ENCODE peak calls at places on chromosomes 6 and 20, in seven cellular contexts. T, Q, Y, P, A, V and Z are unnamed samples.

GRCh38 chr6:39226606-39227300 is 2.5 kb downstream of the KCNK5 start:
- DNase-seq in Y (no peak), T (no peak), V (no peak), A (no peak), P (no peak), Q (no peak), Z (no peak)

GRCh38 chr6:157314705-157315321 is 8.5 kb downstream of the TMEM242 start:
- DNase-seq in T (no peak), V (peak; percentile 65), P (no peak), Q (peak; percentile 42), Y (peak; percentile 72), A (peak; percentile 68), Z (peak; percentile 71)

GRCh38 chr6:3911614-3912336 is 62.6 kb downstream of the FAM50B start:
- DNase-seq in T (no peak), V (peak; percentile 93), Q (peak; percentile 83), A (peak; percentile 21), Y (no peak), P (peak; percentile 84), Z (no peak)

GRCh38 chr20:21100590-21101452 is 5.3 kb downstream of the LINC00237 start:
- DNase-seq in A (peak; percentile 25), Y (peak; percentile 91), T (peak; percentile 55), Q (no peak), P (no peak), V (no peak), Z (no peak)

GRCh38 chr6:164010446-164011071 is 596.0 kb downstream of the QKI start:
- DNase-seq in P (no peak), Y (peak; percentile 26), T (no peak), A (no peak), Q (no peak), V (no peak), Z (no peak)

GRCh38 chr20:6489361-6490154 is 277.9 kb upstream of the BMP2 start:
- DNase-seq in Q (no peak), V (no peak), T (no peak), A (no peak), Y (no peak), P (no peak), Z (no peak)

GRCh38 chr6:111600588-111601440 is 4.9 kb downstream of the TRAF3IP2 start:
- DNase-seq in Y (no peak), Q (no peak), A (no peak), T (no peak), P (no peak), V (no peak), Z (no peak)

GRCh38 chr6:166005846-166006592 is 161.6 kb downstream of the TBXT start:
- DNase-seq in Q (peak; percentile 87), A (peak; percentile 83), V (peak; percentile 44), Y (peak; percentile 70), T (no peak), P (peak; percentile 73), Z (no peak)

GRCh38 chr6:163533443-163533842 is 118.9 kb downstream of the QKI start:
- DNase-seq in Y (no peak), P (no peak), A (no peak), T (no peak), Q (peak; percentile 76), V (peak; percentile 79), Z (no peak)

GRCh38 chr20:50399003-50399916 is 110.9 kb upstream of the PTPN1 start:
- DNase-seq in A (no peak), T (peak; percentile 90), Y (no peak), V (no peak), Q (no peak), P (peak; percentile 84), Z (no peak)

GRCh38 chr20:31689141-31689540 is 33.5 kb downstream of the BCL2L1 start:
- DNase-seq in T (no peak), A (no peak), P (no peak), Y (no peak), Q (no peak), V (no peak), Z (no peak)